ENCODE peak calls at places on chromosomes 11 and 22, in seven cellular contexts. T is activated CD4-positive, alpha-beta T cell treated with anti-CD3 and anti-CD28 coated beads, Interleukin-2, amount 50 U/mL, for 1 hour; Q is esophagus squamous epithelium; C is lower leg skin; D is progenitor cell of endocrine pancreas; S is naive B cell; L is prostate gland. U is an unnamed sample.

GRCh38 chr22:22119003-22119402 is 125.6 kb upstream of the VPREB1 start:
- DNase-seq in Q (no peak), C (no peak), T (no peak), D (no peak), L (no peak), S (no peak), U (no peak)

GRCh38 chr11:64181506-64182411 is 4.2 kb upstream of the STIP1 start:
- DNase-seq in T (peak; percentile 8), D (peak; percentile 40), C (peak; percentile 92), Q (peak; percentile 45), L (peak; percentile 81), S (no peak), U (peak; percentile 95)

GRCh38 chr22:37623075-37624016 is 14.7 kb downstream of the GGA1 start:
- DNase-seq in Q (no peak), L (no peak), D (peak; percentile 66), C (no peak), T (peak; percentile 78), S (peak; percentile 74), U (no peak)

GRCh38 chr11:44400431-44400830 is 90.5 kb upstream of the ALX4 start:
- DNase-seq in T (no peak), L (no peak), C (no peak), S (no peak), Q (no peak), D (no peak), U (no peak)

GRCh38 chr22:50518628-50519027 is 6.8 kb downstream of the SCO2 start:
- DNase-seq in S (no peak), D (no peak), T (no peak), L (no peak), C (no peak), Q (no peak), U (no peak)

GRCh38 chr11:1060410-1060809 is 14.3 kb upstream of the MUC2 start:
- DNase-seq in D (no peak), C (no peak), Q (no peak), S (no peak), T (no peak), L (no peak), U (no peak)

GRCh38 chr22:31647516-31647915 is 14.5 kb downstream of the PISD start:
- DNase-seq in C (no peak), D (no peak), T (no peak), L (no peak), S (no peak), Q (no peak), U (no peak)

GRCh38 chr11:15035283-15035682 is 38.1 kb upstream of the CALCB start:
- DNase-seq in L (no peak), S (no peak), D (no peak), C (no peak), Q (no peak), T (no peak), U (no peak)

U was measured in ureter.